ENCODE peak calls at places on chromosomes 2 and 18, in nine cellular contexts. W, Q, G, X, K, U, N, V and Y are unnamed samples.

GRCh38 chr2:230974096-230974913 is 21.6 kb upstream of the SPATA3 start:
- DNase-seq in G (peak), U (no peak), Q (no peak), K (peak), W (peak), N (no peak), V (no peak), X (peak), Y (no peak)

GRCh38 chr2:25879133-25879730 is 945 bp upstream of the ASXL2 start:
- DNase-seq in U (no peak), K (peak), X (peak), W (peak), N (no peak), G (no peak), Q (peak), V (no peak), Y (no peak)

GRCh38 chr18:12314586-12315305 is 6.7 kb downstream of the TUBB6 start:
- DNase-seq in Q (no peak), X (no peak), G (no peak), K (no peak), N (no peak), U (no peak), V (no peak), W (no peak), Y (no peak)

GRCh38 chr18:50218432-50219197 is 23.7 kb upstream of the MYO5B start:
- DNase-seq in W (peak), G (peak), V (peak), U (no peak), K (peak), N (no peak), Q (peak), X (peak), Y (no peak)

GRCh38 chr2:60116167-60116870 is 437.1 kb downstream of the BCL11A start:
- DNase-seq in X (peak), K (peak), U (no peak), V (no peak), G (no peak), N (no peak), W (no peak), Q (no peak), Y (no peak)

GRCh38 chr2:179422037-179422643 is 157.5 kb upstream of the SESTD1 start:
- DNase-seq in V (peak), U (peak), Q (peak), G (peak), K (peak), X (peak), W (peak), N (peak), Y (peak)

GRCh38 chr2:31996571-31997150 is 14.1 kb downstream of the MEMO1 start:
- DNase-seq in N (no peak), W (peak), Q (no peak), X (no peak), V (no peak), U (no peak), K (no peak), G (no peak), Y (no peak)

GRCh38 chr2:240258685-240259084 is 118.2 kb upstream of the OTOS start:
- DNase-seq in G (no peak), N (no peak), K (no peak), X (no peak), Q (no peak), W (no peak), V (no peak), U (no peak), Y (no peak)

GRCh38 chr2:98936133-98936916 is at the start of gene CRACDL:
- DNase-seq in N (no peak), K (peak), U (no peak), W (peak), G (peak), X (peak), Q (peak), V (no peak), Y (no peak)

GRCh38 chr2:99858951-99859596 is 283.3 kb downstream of the AFF3 start:
- DNase-seq in X (no peak), V (no peak), U (no peak), N (no peak), K (no peak), G (no peak), W (no peak), Q (no peak), Y (no peak)

GRCh38 chr18:48129621-48130082 is 199.2 kb upstream of the SMAD2 start:
- DNase-seq in N (no peak), K (no peak), W (no peak), V (no peak), U (no peak), Q (no peak), G (no peak), X (no peak), Y (no peak)

GRCh38 chr2:85902496-85902895 is 13.7 kb upstream of the ST3GAL5 start:
- DNase-seq in X (peak), Q (no peak), W (peak), G (no peak), N (no peak), U (no peak), K (peak), V (no peak), Y (no peak)

GRCh38 chr2:169997140-169997887 is 170.1 kb downstream of the UBR3 start:
- DNase-seq in V (no peak), U (no peak), Q (no peak), N (no peak), W (no peak), G (no peak), X (no peak), K (no peak), Y (no peak)

GRCh38 chr2:236054661-236055060 is 113.5 kb downstream of the GBX2 start:
- DNase-seq in Q (no peak), N (no peak), W (no peak), G (no peak), U (no peak), K (no peak), V (no peak), X (no peak), Y (no peak)

GRCh38 chr18:79988925-79989361 is 580 bp upstream of the TXNL4A start:
- DNase-seq in U (no peak), X (peak), W (peak), V (no peak), N (peak), G (no peak), K (no peak), Q (no peak), Y (peak)

DNA sequence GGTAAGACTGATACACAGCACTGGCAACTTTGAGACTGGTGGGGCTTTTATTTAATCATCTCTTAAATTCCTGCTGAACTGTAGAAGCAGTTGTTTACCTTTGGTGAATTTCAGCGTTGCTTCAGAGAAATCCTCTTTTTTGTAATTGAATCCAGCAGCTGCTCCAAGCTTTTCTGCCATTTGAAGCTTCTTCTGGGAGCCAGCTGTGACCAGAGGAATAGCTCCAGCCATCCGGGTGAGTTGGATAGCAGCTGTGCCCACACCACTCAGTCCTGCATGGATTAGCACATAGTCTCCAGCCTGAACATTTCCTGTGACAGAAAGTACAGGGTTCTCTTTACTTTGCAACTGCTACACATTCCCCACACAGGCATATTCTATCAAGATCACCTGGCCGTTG is 3.9 kb downstream of the TP53I3 start:
- DNase-seq in V (no peak), K (no peak), N (no peak), W (no peak), X (no peak), U (no peak), Q (no peak), G (no peak), Y (no peak)
- TF ChIP-seq CTCF in V (no peak), K (no peak), N (no peak), W (no peak), X (no peak), U (no peak), Q (no peak), G (no peak), Y (no peak)

GRCh38 chr2:890214-890613 is 60.4 kb upstream of the SNTG2 start:
- DNase-seq in U (no peak), V (no peak), K (no peak), N (no peak), W (no peak), X (no peak), G (no peak), Q (no peak), Y (no peak)

GRCh38 chr2:892892-893291 is 57.8 kb upstream of the SNTG2 start:
- DNase-seq in U (no peak), K (no peak), W (no peak), G (no peak), N (no peak), Q (no peak), V (no peak), X (no peak), Y (no peak)

GRCh38 chr2:892401-892800 is 58.2 kb upstream of the SNTG2 start:
- DNase-seq in V (no peak), N (no peak), K (no peak), Q (no peak), X (no peak), W (no peak), G (no peak), U (no peak), Y (no peak)

GRCh38 chr2:888906-889566 is 61.6 kb upstream of the SNTG2 start:
- DNase-seq in U (no peak), X (no peak), K (no peak), N (no peak), Q (no peak), V (no peak), W (no peak), G (no peak), Y (no peak)

DNA sequence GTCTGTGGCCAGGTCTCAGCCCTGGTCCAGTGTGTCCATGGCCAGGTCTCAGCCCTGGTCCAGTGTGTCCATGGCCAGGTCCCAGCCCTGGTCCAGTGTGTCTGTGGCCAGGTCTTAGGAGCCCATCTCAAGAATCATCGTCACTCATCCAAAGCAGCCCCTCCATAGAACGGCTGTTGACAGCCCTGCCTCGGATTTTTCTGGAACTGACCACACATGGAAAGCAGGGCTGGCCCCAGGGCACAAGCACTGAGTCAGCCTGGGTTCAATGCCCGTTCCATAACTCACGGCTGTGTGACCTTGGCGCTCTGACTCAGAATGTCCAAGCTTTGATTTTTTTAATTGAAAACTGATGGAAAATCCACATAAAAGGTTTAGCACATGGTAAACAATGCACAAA is 59.9 kb upstream of the SNTG2 start:
- DNase-seq in V (no peak), U (no peak), N (no peak), X (no peak), Q (no peak), G (no peak), W (no peak), K (no peak), Y (no peak)
- TF ChIP-seq CTCF in V (no peak), U (no peak), N (no peak), X (no peak), Q (no peak), G (no peak), W (no peak), K (no peak), Y (no peak)

GRCh38 chr2:217899231-217900009 is 103.4 kb downstream of the TNS1 start:
- DNase-seq in N (no peak), U (peak), X (peak), Q (no peak), W (peak), G (peak), K (peak), V (peak), Y (peak)
- TF ChIP-seq CTCF in N (peak), U (peak), X (peak), Q (peak), W (peak), G (peak), K (peak), V (peak), Y (peak)

GRCh38 chr2:54176577-54176976 is 61.2 kb downstream of the ACYP2 start:
- DNase-seq in Q (peak), U (peak), K (peak), W (peak), N (peak), G (peak), X (peak), V (peak), Y (peak)
- TF ChIP-seq CTCF in Q (peak), U (peak), K (peak), W (peak), N (peak), G (no peak), X (no peak), V (peak), Y (peak)

GRCh38 chr2:135005753-135006152 is 41.5 kb downstream of the MAP3K19 start:
- DNase-seq in G (no peak), N (no peak), W (no peak), X (no peak), U (no peak), Q (no peak), V (no peak), K (no peak), Y (no peak)

GRCh38 chr2:134999536-134999935 is 47.7 kb downstream of the MAP3K19 start:
- DNase-seq in G (no peak), X (no peak), N (no peak), U (no peak), K (no peak), V (no peak), Q (no peak), W (peak), Y (no peak)

GRCh38 chr2:135009339-135009738 is 37.9 kb downstream of the MAP3K19 start:
- DNase-seq in W (no peak), U (no peak), N (no peak), K (peak), G (no peak), Q (no peak), V (no peak), X (no peak), Y (no peak)

GRCh38 chr2:135002836-135003235 is 44.4 kb downstream of the MAP3K19 start:
- DNase-seq in V (no peak), N (no peak), W (no peak), G (no peak), U (no peak), Q (no peak), K (no peak), X (no peak), Y (no peak)

DNA sequence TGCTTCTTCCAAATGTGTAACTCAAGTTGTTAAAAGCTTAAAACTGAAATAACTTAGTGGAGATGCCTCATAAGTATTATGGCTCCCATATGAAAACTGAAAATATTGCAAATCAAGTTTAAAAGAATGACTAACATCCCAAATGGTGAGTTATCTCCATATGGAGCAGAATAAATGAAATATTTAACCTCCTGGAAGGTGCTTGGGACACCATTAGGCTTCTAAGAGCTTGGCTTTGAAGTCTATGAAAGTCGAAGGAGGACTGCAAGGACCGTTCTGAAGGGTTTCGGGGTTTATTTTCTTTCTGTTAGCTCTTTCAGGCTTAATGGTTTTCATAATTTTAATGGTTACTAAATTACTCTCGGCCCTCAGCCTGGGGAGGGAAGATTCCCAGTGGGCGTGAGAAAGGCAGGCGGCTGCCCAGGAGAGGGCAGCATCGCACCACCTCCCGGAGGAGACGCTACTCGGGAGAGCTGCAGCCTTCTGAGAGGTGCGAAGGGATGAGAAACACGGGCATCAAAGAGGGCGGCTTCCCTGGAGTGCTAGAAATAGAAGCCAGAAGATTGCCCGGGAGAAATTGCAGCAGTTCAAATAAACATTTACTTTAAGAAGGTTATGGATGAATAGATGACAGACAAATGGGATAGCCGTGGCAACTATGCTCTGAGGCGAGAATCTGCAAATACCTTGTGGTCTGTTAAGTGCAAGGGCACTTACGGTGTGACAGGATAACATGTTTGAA is 43.1 kb downstream of the MAP3K19 start:
- DNase-seq in U (peak), V (peak), X (peak), N (peak), K (peak), Q (peak), G (peak), W (peak), Y (peak)
- TF ChIP-seq CTCF in U (peak), V (peak), X (peak), N (peak), K (peak), Q (peak), G (peak), W (peak), Y (peak)

DNA sequence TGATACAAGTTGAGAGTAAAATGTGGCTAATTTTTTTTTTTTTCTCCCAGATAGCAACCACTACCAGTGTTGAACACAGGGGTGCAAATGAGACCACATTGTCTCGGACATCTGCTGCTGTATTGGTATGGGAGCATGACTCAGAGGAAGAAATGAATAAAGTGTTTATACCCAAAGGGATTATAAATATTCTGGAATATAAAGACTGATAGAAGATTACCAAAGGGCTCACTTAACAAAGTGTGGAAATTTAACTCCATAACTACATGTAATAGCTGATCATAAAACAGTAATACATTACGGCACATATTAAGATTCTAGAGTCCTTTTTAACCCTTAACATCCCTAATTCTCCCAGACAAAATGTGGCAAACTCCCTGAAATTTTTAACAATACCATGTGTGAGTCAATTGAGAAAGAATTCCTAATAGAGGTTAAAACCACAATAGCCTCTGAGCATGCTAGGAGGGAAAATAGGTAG is 1023.0 kb upstream of the ACVR2A start:
- DNase-seq in W (peak), U (no peak), N (no peak), G (no peak), X (peak), Q (peak), K (peak), V (no peak), Y (no peak)
- TF ChIP-seq CTCF in W (peak), U (no peak), N (no peak), G (no peak), X (no peak), Q (peak), K (no peak), V (peak), Y (no peak)

GRCh38 chr2:65999790-66000189 is 435.1 kb upstream of the MEIS1 start:
- DNase-seq in G (no peak), V (no peak), W (no peak), Q (no peak), U (no peak), N (no peak), K (peak), X (peak), Y (no peak)
- TF ChIP-seq CTCF in G (no peak), V (peak), W (no peak), Q (no peak), U (peak), N (no peak), K (no peak), X (peak), Y (no peak)

GRCh38 chr18:28606686-28607085 is 429.8 kb upstream of the CDH2 start:
- DNase-seq in Q (no peak), K (no peak), U (no peak), N (no peak), V (no peak), G (no peak), W (peak), X (no peak), Y (no peak)
- TF ChIP-seq CTCF in Q (no peak), K (no peak), U (no peak), N (no peak), V (no peak), G (no peak), W (no peak), X (no peak), Y (no peak)

DNA sequence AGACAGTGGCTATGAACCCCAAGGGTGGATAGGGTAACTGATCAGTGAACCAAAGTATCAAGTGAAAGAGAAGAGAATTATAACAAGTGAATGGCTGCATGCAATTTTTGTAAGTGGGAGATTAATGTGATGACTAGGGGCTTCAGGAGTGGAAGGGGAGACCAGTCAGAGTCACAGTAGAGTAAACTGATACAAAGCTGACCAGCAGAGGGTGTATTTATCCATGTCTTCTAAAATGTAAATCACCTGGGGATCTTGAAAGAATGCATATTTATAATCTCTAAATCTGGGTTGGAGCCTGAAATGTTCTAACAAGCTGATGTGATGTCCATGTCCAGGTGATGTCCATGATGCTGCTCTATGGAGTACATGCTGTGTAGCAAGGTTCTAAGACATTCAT is 1351.3 kb upstream of the CHAC2 start:
- DNase-seq in Q (peak), W (peak), X (peak), N (no peak), K (peak), G (no peak), V (peak), U (no peak), Y (no peak)
- TF ChIP-seq CTCF in Q (no peak), W (no peak), X (peak), N (no peak), K (peak), G (no peak), V (peak), U (peak), Y (peak)